ENCODE peak calls at places on chromosomes 1 and 21, in four cellular contexts. One of them, this sample, is unnamed.

GRCh38 chr1:163897401-163898169 is 575.8 kb downstream of the NUF2 start:
- DNase-seq in fibroblast of the aortic adventitia: peak
- DNase-seq in stomach: no peak
- DNase-seq in MM.1S: no peak
- DNase-seq in this sample: peak

GRCh38 chr1:166377896-166378295 is 211.1 kb upstream of the FAM78B start:
- DNase-seq in fibroblast of the aortic adventitia: no peak
- DNase-seq in stomach: no peak
- DNase-seq in MM.1S: no peak
- DNase-seq in this sample: no peak

GRCh38 chr1:201608635-201609395 is 69.9 kb downstream of the NAV1 start:
- DNase-seq in fibroblast of the aortic adventitia: peak
- DNase-seq in stomach: no peak
- DNase-seq in MM.1S: no peak
- DNase-seq in this sample: no peak

GRCh38 chr1:9279172-9279840 is 13.4 kb upstream of the SPSB1 start:
- DNase-seq in fibroblast of the aortic adventitia: no peak
- DNase-seq in stomach: no peak
- DNase-seq in MM.1S: no peak
- DNase-seq in this sample: peak

GRCh38 chr1:109499661-109500536 is 6.0 kb downstream of the CYB561D1 start:
- DNase-seq in fibroblast of the aortic adventitia: peak
- DNase-seq in stomach: peak
- DNase-seq in MM.1S: peak
- DNase-seq in this sample: peak

GRCh38 chr21:39662411-39662953 is 49.7 kb downstream of the B3GALT5 start:
- DNase-seq in fibroblast of the aortic adventitia: no peak
- DNase-seq in stomach: no peak
- DNase-seq in MM.1S: peak
- DNase-seq in this sample: no peak

GRCh38 chr1:67584938-67585337 is 100.1 kb upstream of the GADD45A start:
- DNase-seq in fibroblast of the aortic adventitia: no peak
- DNase-seq in stomach: no peak
- DNase-seq in MM.1S: no peak
- DNase-seq in this sample: no peak

GRCh38 chr1:40799351-40799867 is 15.8 kb downstream of the KCNQ4 start:
- DNase-seq in fibroblast of the aortic adventitia: peak
- DNase-seq in stomach: peak
- DNase-seq in MM.1S: no peak
- DNase-seq in this sample: peak

GRCh38 chr1:162113419-162113818 is 43.9 kb downstream of the NOS1AP start:
- DNase-seq in fibroblast of the aortic adventitia: no peak
- DNase-seq in stomach: no peak
- DNase-seq in MM.1S: no peak
- DNase-seq in this sample: no peak

DNA sequence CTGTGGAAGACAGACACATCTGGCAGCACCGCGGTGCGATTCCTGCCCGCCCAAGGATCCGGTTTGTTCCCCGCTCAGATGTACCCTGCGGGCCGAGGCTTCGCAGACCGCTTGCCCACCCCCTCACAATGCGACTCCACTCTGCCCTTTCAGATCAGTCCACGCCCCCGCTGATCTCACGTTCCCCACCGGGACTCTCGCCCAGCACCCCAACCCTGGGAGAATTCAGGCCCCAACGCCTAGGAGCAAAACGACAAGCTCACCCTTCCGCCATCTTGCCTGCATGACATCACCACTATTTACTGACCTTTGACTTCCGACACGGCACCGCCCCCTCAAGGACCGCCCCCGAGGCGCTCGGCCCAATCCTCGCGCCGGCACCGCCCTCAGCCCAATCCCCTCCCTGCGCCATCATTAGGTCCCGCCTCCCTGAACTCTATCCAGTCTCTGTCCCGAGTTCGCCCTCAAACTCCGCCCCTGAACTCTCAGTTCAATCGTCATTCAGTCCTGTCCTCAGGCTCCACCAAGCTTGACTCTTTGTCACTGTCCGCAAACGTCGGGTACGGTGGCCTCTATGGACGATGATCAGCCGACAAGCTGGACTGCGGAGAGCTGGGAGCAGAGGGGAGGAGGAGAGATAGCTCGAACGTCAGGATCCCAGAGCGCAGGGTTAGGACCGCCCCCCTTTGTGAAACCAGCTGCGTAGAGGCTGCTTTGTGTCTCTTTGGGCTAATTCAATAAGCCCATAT is at the start of gene BSDC1:
- DNase-seq in fibroblast of the aortic adventitia: peak
- DNase-seq in stomach: peak
- DNase-seq in MM.1S: peak
- DNase-seq in this sample: peak
- TF ChIP-seq CTCF in fibroblast of the aortic adventitia: no peak
- TF ChIP-seq CTCF in stomach: no peak
- TF ChIP-seq CTCF in MM.1S: no peak
- TF ChIP-seq CTCF in this sample: no peak

DNA sequence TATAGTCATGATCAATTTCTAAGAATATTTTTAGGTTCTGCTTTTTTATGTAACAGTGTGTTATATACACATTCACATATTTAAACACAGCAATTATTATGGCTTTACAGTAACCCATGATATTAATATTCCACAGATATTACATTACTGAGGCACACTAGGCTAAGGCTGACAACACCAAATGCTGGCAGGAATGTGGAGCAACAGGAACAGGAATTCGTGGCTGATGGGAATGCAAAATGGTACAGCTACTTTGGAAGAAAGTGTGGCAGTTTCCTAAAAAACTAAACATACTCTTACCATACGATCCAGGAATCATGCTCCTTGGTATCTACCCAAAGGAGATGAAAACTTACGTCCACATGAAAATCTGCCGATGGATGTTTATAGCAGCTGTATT is 1.9 kb upstream of the KCNJ9 start:
- DNase-seq in fibroblast of the aortic adventitia: no peak
- DNase-seq in stomach: no peak
- DNase-seq in MM.1S: no peak
- DNase-seq in this sample: no peak
- H3K4me3 ChIP-seq in fibroblast of the aortic adventitia: no peak
- H3K4me3 ChIP-seq in stomach: no peak
- H3K4me3 ChIP-seq in MM.1S: no peak
- H3K4me3 ChIP-seq in this sample: no peak

DNA sequence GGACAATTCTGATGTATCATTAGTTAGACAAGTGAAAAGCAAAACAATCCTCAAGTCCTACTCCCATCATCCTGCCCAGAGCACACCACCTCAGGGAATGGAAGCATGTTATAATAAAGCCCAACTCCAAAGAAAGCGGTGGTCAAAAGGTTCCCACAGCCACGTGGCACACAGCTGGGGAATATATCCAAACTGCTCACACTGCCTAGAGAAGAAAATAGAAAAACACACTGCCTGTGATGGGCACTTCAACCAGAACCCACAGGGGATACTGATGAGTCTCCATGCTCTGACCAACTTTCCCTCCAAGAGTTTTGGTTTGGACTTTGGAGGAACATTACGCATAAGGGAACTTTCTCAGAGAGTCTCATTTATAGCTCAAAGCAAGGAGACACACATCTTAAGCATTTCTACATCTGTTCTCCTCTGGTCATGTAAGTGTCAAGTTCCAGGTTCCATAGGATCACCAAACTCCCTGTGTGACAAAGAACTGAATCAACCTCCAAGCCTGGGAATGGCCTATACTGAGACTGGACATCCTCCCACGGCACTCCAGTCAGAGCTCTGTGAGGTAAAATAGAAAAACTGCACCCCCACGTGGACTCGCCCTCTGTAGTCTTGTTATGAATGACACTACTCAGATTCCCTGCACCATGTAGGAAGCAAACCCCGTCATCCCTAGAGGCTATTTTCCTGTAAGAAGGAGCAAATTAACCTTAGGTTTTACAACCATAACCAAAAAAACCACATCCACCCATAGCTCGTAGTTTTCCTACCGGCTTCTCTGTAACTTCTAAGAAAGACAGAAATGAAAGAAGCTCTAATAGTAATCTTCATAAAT is 12.2 kb downstream of the DSTYK start:
- DNase-seq in fibroblast of the aortic adventitia: no peak
- DNase-seq in stomach: no peak
- DNase-seq in MM.1S: no peak
- DNase-seq in this sample: peak
- TF ChIP-seq CTCF in fibroblast of the aortic adventitia: no peak
- TF ChIP-seq CTCF in stomach: no peak
- TF ChIP-seq CTCF in MM.1S: no peak
- TF ChIP-seq CTCF in this sample: no peak

GRCh38 chr21:45916011-45916840 is 65.3 kb upstream of the COL6A1 start:
- DNase-seq in fibroblast of the aortic adventitia: no peak
- DNase-seq in stomach: no peak
- DNase-seq in MM.1S: no peak
- DNase-seq in this sample: no peak
- H3K4me3 ChIP-seq in fibroblast of the aortic adventitia: no peak
- H3K4me3 ChIP-seq in stomach: no peak
- H3K4me3 ChIP-seq in MM.1S: no peak
- H3K4me3 ChIP-seq in this sample: no peak

DNA sequence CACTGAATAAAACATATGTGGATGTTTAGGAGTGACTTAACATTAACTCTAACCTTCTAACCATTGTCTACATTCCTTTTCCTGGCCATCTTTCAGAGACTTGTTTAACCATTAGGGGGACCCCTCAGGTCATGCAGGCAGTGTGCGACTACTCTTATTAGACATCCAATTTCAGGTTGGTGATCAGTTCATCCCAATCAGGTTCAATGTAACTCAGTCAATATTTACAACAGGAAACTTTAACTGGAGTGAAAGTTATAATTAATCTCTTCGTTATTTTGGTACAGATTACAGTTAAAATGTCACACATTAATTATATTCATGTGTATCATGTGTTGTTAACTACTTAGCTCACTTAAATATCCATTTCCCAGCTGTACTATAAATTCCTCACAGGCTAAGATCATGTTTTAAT is 68.8 kb upstream of the RGS1 start:
- DNase-seq in fibroblast of the aortic adventitia: peak
- DNase-seq in stomach: no peak
- DNase-seq in MM.1S: peak
- DNase-seq in this sample: peak
- TF ChIP-seq CTCF in fibroblast of the aortic adventitia: peak
- TF ChIP-seq CTCF in stomach: no peak
- TF ChIP-seq CTCF in MM.1S: peak
- TF ChIP-seq CTCF in this sample: peak

DNA sequence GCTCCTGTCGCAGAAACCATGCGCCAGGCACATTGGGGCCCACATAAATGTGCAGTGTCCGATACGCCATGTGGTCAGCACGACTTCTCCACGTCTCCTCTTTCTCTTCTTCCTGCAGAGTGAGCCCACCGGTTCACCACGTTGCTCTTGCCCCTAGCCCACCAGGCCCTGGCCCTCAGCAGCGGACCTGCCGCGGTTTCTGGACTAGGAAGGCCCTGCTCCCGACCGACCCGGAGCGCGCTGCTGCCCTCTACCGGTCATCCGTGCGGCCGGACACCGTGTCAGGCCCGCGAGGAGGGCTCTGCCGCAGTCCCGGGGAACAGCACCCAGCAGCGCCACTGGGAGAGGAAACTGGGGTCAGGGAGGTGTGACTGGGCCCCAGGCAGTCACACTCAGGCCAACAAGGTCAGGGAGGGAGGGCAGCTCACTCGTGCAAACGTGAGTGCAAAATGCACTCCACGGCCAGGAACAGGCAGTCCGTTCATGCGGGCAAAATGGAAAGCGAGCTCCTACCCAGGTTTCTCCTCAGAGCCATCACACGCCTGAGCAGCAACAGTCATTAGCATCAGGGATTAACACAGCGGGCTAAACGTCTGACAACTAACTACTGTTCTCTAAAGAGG is 13.7 kb downstream of the TLR5 start:
- DNase-seq in fibroblast of the aortic adventitia: peak
- DNase-seq in stomach: peak
- DNase-seq in MM.1S: peak
- DNase-seq in this sample: peak
- H3K4me3 ChIP-seq in fibroblast of the aortic adventitia: peak
- H3K4me3 ChIP-seq in stomach: peak
- H3K4me3 ChIP-seq in MM.1S: peak
- H3K4me3 ChIP-seq in this sample: no peak

GRCh38 chr1:95284420-95284819 is 50.4 kb downstream of the RWDD3 start:
- DNase-seq in fibroblast of the aortic adventitia: no peak
- DNase-seq in stomach: no peak
- DNase-seq in MM.1S: no peak
- DNase-seq in this sample: no peak

GRCh38 chr1:95282496-95282850 is 48.5 kb downstream of the RWDD3 start:
- DNase-seq in fibroblast of the aortic adventitia: peak
- DNase-seq in stomach: no peak
- DNase-seq in MM.1S: no peak
- DNase-seq in this sample: no peak

GRCh38 chr1:95287825-95288224 is 53.8 kb downstream of the RWDD3 start:
- DNase-seq in fibroblast of the aortic adventitia: no peak
- DNase-seq in stomach: no peak
- DNase-seq in MM.1S: no peak
- DNase-seq in this sample: no peak

GRCh38 chr1:95286479-95286878 is 52.5 kb downstream of the RWDD3 start:
- DNase-seq in fibroblast of the aortic adventitia: no peak
- DNase-seq in stomach: peak
- DNase-seq in MM.1S: no peak
- DNase-seq in this sample: no peak

DNA sequence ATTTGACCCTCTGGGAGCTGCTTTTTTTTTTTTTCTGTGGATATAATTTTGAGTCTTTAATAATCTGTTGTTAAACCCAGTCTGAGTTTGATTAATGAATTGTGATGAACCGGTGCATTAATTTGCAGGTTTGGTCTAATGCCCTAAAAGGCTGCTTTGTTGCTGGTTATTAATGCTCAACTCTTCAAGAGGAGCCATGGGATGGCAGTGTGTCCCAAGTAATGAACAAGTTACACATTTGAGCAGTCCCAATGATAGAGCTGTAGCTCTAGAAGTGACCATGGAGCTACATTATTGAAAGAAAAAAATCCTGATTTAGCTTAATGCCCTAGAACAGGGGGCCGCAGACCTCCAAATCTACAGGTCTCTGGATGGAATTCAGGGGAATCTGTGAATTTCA is 53.1 kb downstream of the RWDD3 start:
- DNase-seq in fibroblast of the aortic adventitia: no peak
- DNase-seq in stomach: no peak
- DNase-seq in MM.1S: no peak
- DNase-seq in this sample: no peak
- TF ChIP-seq CTCF in fibroblast of the aortic adventitia: no peak
- TF ChIP-seq CTCF in stomach: no peak
- TF ChIP-seq CTCF in MM.1S: no peak
- TF ChIP-seq CTCF in this sample: no peak

DNA sequence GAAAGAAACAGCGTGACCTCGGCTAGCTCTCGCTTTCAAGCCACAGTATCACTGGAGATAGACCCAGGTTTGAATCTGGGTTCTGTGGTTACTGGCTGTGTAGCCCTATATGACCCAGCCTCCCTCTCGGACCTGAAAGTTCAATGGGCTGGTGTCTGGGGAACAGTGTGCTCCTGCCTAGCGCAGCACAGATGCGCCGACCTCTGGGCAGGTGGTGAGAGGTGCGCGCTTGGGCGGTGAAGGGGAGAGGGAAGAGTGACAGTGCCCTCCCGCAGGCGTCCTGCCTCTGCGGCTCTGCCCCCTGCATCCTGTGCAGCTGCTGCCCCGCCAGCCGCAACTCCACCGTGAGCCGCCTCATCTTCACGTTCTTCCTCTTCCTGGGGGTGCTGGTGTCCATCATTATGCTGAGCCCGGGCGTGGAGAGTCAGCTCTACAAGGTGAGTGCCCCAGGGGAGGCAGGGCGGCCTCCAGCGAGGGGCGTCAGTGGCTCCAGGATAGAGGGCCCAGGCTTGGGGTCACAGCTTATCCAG is 10.5 kb downstream of the SERINC2 start:
- DNase-seq in fibroblast of the aortic adventitia: no peak
- DNase-seq in stomach: no peak
- DNase-seq in MM.1S: peak
- DNase-seq in this sample: no peak
- H3K4me3 ChIP-seq in fibroblast of the aortic adventitia: no peak
- H3K4me3 ChIP-seq in stomach: no peak
- H3K4me3 ChIP-seq in MM.1S: peak
- H3K4me3 ChIP-seq in this sample: no peak

GRCh38 chr1:37020653-37021277 is 13.6 kb downstream of the GRIK3 start:
- DNase-seq in fibroblast of the aortic adventitia: no peak
- DNase-seq in stomach: no peak
- DNase-seq in MM.1S: peak
- DNase-seq in this sample: no peak
- TF ChIP-seq CTCF in fibroblast of the aortic adventitia: no peak
- TF ChIP-seq CTCF in stomach: no peak
- TF ChIP-seq CTCF in MM.1S: peak
- TF ChIP-seq CTCF in this sample: no peak